ENCODE peak calls at places on chromosomes 13 and 19, in six cellular contexts. One of them, this sample, is unnamed.

GRCh38 chr13:99356216-99357089 is 49.3 kb upstream of the GPR183 start:
- DNase-seq in neural progenitor cell: no peak
- DNase-seq in M059J: peak; percentile 96
- DNase-seq in T-helper 17 cell: no peak
- DNase-seq in EH: peak; percentile 54
- DNase-seq in AG09319: peak; percentile 54
- DNase-seq in this sample: peak; percentile 78

GRCh38 chr19:53576941-53577653 is 39.2 kb downstream of the ZNF331 start:
- DNase-seq in neural progenitor cell: no peak
- DNase-seq in M059J: no peak
- DNase-seq in T-helper 17 cell: no peak
- DNase-seq in EH: no peak
- DNase-seq in AG09319: no peak
- DNase-seq in this sample: no peak

GRCh38 chr19:10858204-10858828 is 10.1 kb downstream of the C19orf38 start:
- DNase-seq in neural progenitor cell: peak; percentile 72
- DNase-seq in M059J: no peak
- DNase-seq in T-helper 17 cell: peak; percentile 28
- DNase-seq in EH: peak; percentile 42
- DNase-seq in AG09319: no peak
- DNase-seq in this sample: no peak

GRCh38 chr19:4431808-4432674 is 25.6 kb downstream of the UBXN6 start:
- DNase-seq in neural progenitor cell: no peak
- DNase-seq in M059J: no peak
- DNase-seq in T-helper 17 cell: no peak
- DNase-seq in EH: no peak
- DNase-seq in AG09319: no peak
- DNase-seq in this sample: no peak

GRCh38 chr13:69809152-69809551 is 298.5 kb upstream of the ATXN8OS start:
- DNase-seq in neural progenitor cell: no peak
- DNase-seq in M059J: no peak
- DNase-seq in T-helper 17 cell: no peak
- DNase-seq in EH: no peak
- DNase-seq in AG09319: no peak
- DNase-seq in this sample: no peak

GRCh38 chr19:56476671-56477428 is at the start of gene ZNF667:
- DNase-seq in neural progenitor cell: peak; percentile 7
- DNase-seq in M059J: peak; percentile 92
- DNase-seq in T-helper 17 cell: no peak
- DNase-seq in EH: peak; percentile 47
- DNase-seq in AG09319: no peak
- DNase-seq in this sample: peak; percentile 30

GRCh38 chr13:97574926-97575325 is 141.0 kb downstream of the RAP2A start:
- DNase-seq in neural progenitor cell: peak; percentile 53
- DNase-seq in M059J: peak; percentile 43
- DNase-seq in T-helper 17 cell: no peak
- DNase-seq in EH: peak; percentile 39
- DNase-seq in AG09319: no peak
- DNase-seq in this sample: peak; percentile 44

GRCh38 chr19:4130635-4131438 is 6.9 kb upstream of the MAP2K2 start:
- DNase-seq in neural progenitor cell: no peak
- DNase-seq in M059J: peak; percentile 79
- DNase-seq in T-helper 17 cell: no peak
- DNase-seq in EH: peak; percentile 85
- DNase-seq in AG09319: peak; percentile 24
- DNase-seq in this sample: peak; percentile 61

GRCh38 chr19:16115309-16116039 is 3.8 kb downstream of the RAB8A start:
- DNase-seq in neural progenitor cell: no peak
- DNase-seq in M059J: no peak
- DNase-seq in T-helper 17 cell: no peak
- DNase-seq in EH: no peak
- DNase-seq in AG09319: no peak
- DNase-seq in this sample: no peak

GRCh38 chr19:5355076-5355475 is 14.5 kb upstream of the PTPRS start:
- DNase-seq in neural progenitor cell: no peak
- DNase-seq in M059J: no peak
- DNase-seq in T-helper 17 cell: no peak
- DNase-seq in EH: no peak
- DNase-seq in AG09319: no peak
- DNase-seq in this sample: no peak

GRCh38 chr13:113981201-113981605 is 7.3 kb upstream of the C13orf46 start:
- DNase-seq in neural progenitor cell: no peak
- DNase-seq in M059J: no peak
- DNase-seq in T-helper 17 cell: no peak
- DNase-seq in EH: no peak
- DNase-seq in AG09319: no peak
- DNase-seq in this sample: peak; percentile 76

GRCh38 chr19:18749362-18750231 is 41.5 kb downstream of the COMP start:
- DNase-seq in neural progenitor cell: peak; percentile 42
- DNase-seq in M059J: no peak
- DNase-seq in T-helper 17 cell: no peak
- DNase-seq in EH: no peak
- DNase-seq in AG09319: no peak
- DNase-seq in this sample: no peak

GRCh38 chr13:112322562-112322961 is 53.6 kb upstream of the SPACA7 start:
- DNase-seq in neural progenitor cell: no peak
- DNase-seq in M059J: no peak
- DNase-seq in T-helper 17 cell: no peak
- DNase-seq in EH: no peak
- DNase-seq in AG09319: no peak
- DNase-seq in this sample: no peak

GRCh38 chr13:27977476-27978300 is 8.6 kb upstream of the CDX2 start:
- DNase-seq in neural progenitor cell: peak; percentile 77
- DNase-seq in M059J: no peak
- DNase-seq in T-helper 17 cell: no peak
- DNase-seq in EH: no peak
- DNase-seq in AG09319: no peak
- DNase-seq in this sample: no peak

GRCh38 chr19:41548954-41549688 is 26.8 kb upstream of the CEACAM21 start:
- DNase-seq in neural progenitor cell: peak; percentile 48
- DNase-seq in M059J: no peak
- DNase-seq in T-helper 17 cell: peak; percentile 32
- DNase-seq in EH: no peak
- DNase-seq in AG09319: no peak
- DNase-seq in this sample: no peak

GRCh38 chr13:49733181-49733951 is 42.1 kb upstream of the EBPL start:
- DNase-seq in neural progenitor cell: no peak
- DNase-seq in M059J: peak; percentile 11
- DNase-seq in T-helper 17 cell: no peak
- DNase-seq in EH: peak; percentile 24
- DNase-seq in AG09319: no peak
- DNase-seq in this sample: no peak

GRCh38 chr13:29993716-29994488 is 143.5 kb upstream of the UBL3 start:
- DNase-seq in neural progenitor cell: no peak
- DNase-seq in M059J: peak; percentile 77
- DNase-seq in T-helper 17 cell: no peak
- DNase-seq in EH: peak; percentile 90
- DNase-seq in AG09319: no peak
- DNase-seq in this sample: peak; percentile 48

GRCh38 chr13:30133976-30134375 is 173.4 kb downstream of the KATNAL1 start:
- DNase-seq in neural progenitor cell: no peak
- DNase-seq in M059J: peak; percentile 57
- DNase-seq in T-helper 17 cell: no peak
- DNase-seq in EH: peak; percentile 52
- DNase-seq in AG09319: no peak
- DNase-seq in this sample: no peak

GRCh38 chr13:23500858-23501257 is 67.4 kb upstream of the SACS start:
- DNase-seq in neural progenitor cell: no peak
- DNase-seq in M059J: peak; percentile 95
- DNase-seq in T-helper 17 cell: no peak
- DNase-seq in EH: peak; percentile 99
- DNase-seq in AG09319: peak; percentile 76
- DNase-seq in this sample: peak; percentile 90

This sample was measured in A172.